ENCODE peak calls at places on chromosomes 16 and 17, in four cellular contexts. G, R, V and T are unnamed samples.

GRCh38 chr16:28297308-28297707 is 5.0 kb downstream of the SBK1 start:
- DNase-seq in G (no peak), R (no peak), V (no peak), T (no peak)

GRCh38 chr16:4862639-4863038 is 15.4 kb downstream of the UBN1 start:
- DNase-seq in G (no peak), R (no peak), V (no peak), T (no peak)

GRCh38 chr16:55552621-55553020 is 13.9 kb upstream of the CAPNS2 start:
- DNase-seq in G (no peak), R (no peak), V (no peak), T (no peak)

GRCh38 chr16:27198451-27199234 is 4.7 kb upstream of the KDM8 start:
- DNase-seq in G (no peak), R (no peak), V (no peak), T (no peak)

GRCh38 chr17:63082952-63083351 is 116.9 kb downstream of the TANC2 start:
- DNase-seq in G (no peak), R (no peak), V (no peak), T (no peak)

GRCh38 chr17:40548491-40548981 is 16.7 kb downstream of the CCR7 start:
- DNase-seq in G (no peak), R (no peak), V (peak; percentile 25), T (peak; percentile 22)

GRCh38 chr17:21304091-21304490 is 19.6 kb downstream of the MAP2K3 start:
- DNase-seq in G (peak; percentile 12), R (no peak), V (no peak), T (peak; percentile 77)

GRCh38 chr16:88700636-88701482 is 5.3 kb downstream of the RNF166 start:
- DNase-seq in G (peak; percentile 93), R (peak; percentile 91), V (no peak), T (peak; percentile 97)

GRCh38 chr16:82070656-82071369 is 35.8 kb downstream of the HSD17B2 start:
- DNase-seq in G (no peak), R (no peak), V (no peak), T (no peak)

DNA sequence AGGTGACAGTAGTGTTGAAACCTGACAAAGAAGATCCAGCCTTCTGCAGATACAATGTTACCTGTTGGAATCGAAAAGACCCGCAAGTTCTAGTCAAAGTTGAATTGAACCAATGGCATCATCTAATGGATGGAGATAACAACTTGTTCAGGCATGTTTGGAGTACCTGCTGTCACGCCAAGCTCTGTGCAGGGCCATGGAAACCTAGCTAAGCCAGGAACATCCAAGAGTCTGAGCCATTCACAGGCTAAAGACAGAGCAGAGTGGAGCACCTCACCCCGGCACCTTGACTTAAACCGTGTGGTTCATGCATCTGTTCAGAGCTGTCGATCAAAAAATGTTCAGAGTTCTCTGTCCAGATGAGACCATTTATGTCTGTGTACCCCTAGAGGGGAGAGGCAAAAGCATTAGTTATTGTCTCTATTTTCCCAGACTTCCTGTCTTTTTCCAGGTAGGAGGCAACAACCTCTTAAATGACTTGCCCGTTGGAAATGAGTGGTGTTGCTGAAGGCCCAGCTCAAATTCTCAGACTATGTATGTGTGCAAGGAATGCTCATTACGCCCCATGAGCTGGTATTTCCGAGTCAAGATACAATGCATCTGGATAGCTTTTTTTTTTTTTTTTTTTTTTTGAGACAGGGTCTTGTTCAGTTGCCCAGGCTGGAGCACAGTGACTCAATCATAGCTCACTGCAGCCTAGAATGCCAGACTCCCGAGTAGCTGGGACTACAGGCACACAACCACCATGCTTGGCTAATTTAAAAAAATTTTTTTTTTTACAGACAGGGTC is 44.9 kb upstream of the XYLT1 start:
- DNase-seq in G (no peak), R (no peak), V (no peak), T (no peak)
- H3K4me1 ChIP-seq in G (peaks cover 3% of the 10 kb centered on the region), R (no peaks in the 10 kb centered on the region), V (no peaks in the 10 kb centered on the region), T (no peaks in the 10 kb centered on the region)

DNA sequence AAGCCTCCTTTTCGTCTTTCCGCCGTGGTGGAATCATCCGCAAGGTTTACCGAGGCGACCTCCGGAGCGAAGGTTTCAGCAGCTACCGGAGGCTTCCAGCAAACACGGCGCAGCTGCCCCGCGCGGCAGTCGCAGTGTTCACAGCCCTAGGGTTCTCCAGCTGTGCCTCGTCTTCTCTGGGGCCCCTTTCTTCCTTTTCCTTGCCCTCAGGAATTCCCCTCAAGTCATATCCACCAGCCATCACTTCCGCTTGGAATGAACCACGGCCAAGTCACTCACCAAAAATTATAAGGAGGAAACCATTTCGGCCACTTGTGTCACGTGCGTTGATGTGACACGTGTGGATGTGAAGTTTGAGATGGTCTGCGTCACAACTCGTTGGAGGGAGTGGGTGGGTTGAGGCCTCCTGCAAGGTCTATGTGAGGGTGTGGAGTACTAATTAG is 636 bp upstream of the ERN1 start:
- DNase-seq in G (no peak), R (no peak), V (no peak), T (peak; percentile 79)
- H3K4me1 ChIP-seq in G (peaks cover 46% of the 10 kb centered on the region), R (peaks cover 32% of the 10 kb centered on the region), V (peaks cover 3% of the 10 kb centered on the region), T (no peaks in the 10 kb centered on the region)

DNA sequence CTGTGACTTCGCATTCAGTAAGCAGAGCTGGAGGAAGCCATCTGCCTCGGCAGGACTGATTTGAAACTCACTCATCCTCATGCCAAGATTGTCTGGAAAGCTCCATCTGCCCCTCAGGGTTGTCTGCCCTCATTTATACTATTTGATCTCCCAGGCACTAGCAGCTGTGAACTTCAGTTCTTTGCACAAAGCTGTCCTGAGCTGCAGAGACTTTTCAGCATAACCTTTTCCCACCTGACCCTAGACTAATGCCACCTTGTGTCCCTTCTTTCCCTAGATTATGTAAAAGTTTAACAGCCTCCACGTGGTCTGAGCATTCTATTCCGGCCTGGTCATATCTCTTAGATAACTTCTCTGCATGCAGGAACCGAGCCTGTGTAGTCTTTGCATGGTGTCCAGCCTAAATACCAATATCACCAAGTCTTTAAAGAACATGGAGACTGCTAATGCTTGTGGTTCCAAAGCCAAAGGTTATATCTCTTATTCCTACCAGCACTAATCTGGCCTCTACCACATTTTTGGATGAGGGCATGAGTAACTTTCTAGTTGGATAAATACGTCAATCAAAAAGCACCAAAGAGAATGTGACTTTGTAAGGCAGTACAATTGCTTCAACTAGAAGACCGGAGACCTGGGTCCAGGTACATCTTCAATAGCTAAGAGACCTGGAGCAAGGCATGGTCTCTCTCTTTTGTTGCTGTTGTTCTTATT is 29.1 kb downstream of the STAT5A start:
- DNase-seq in G (no peak), R (no peak), V (no peak), T (no peak)
- H3K4me1 ChIP-seq in G (peaks cover 70% of the 10 kb centered on the region), R (peaks cover 56% of the 10 kb centered on the region), V (no peaks in the 10 kb centered on the region), T (no peaks in the 10 kb centered on the region)

DNA sequence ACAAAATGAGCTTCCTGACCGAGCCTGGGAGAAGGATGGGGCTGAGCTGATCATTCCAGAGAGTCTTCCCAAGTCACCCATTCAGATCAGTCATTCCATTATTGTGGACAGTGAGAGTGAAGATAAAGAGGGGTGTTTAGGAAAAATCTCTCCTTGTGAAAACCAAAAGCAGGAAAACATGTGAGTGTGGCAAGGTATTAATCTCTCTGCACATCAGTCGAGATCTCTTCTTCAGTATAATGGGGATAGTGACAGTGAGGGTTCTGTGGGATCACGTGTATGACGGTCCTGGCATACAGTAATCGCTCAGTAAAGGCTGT is 35.4 kb downstream of the CHD9 start:
- DNase-seq in G (no peak), R (no peak), V (no peak), T (no peak)
- H3K4me1 ChIP-seq in G (peaks cover 88% of the 10 kb centered on the region), R (peaks cover 88% of the 10 kb centered on the region), V (peaks cover 20% of the 10 kb centered on the region), T (peaks cover 8% of the 10 kb centered on the region)

GRCh38 chr16:12122202-12122601 is 145.7 kb downstream of the SNX29 start:
- DNase-seq in G (no peak), R (no peak), V (no peak), T (no peak)

GRCh38 chr16:12120331-12120981 is 143.9 kb downstream of the SNX29 start:
- DNase-seq in G (peak; percentile 46), R (no peak), V (no peak), T (peak; percentile 70)

GRCh38 chr16:12119037-12119436 is 142.5 kb downstream of the SNX29 start:
- DNase-seq in G (no peak), R (no peak), V (no peak), T (no peak)

GRCh38 chr16:12120982-12121652 is 144.6 kb downstream of the SNX29 start:
- DNase-seq in G (no peak), R (no peak), V (no peak), T (no peak)

GRCh38 chr16:12119562-12119961 is 143.0 kb downstream of the SNX29 start:
- DNase-seq in G (peak; percentile 27), R (no peak), V (no peak), T (peak; percentile 75)
- H3K4me1 ChIP-seq in G (peaks cover 29% of the 10 kb centered on the region), R (peaks cover 25% of the 10 kb centered on the region), V (no peaks in the 10 kb centered on the region), T (peaks cover 4% of the 10 kb centered on the region)

DNA sequence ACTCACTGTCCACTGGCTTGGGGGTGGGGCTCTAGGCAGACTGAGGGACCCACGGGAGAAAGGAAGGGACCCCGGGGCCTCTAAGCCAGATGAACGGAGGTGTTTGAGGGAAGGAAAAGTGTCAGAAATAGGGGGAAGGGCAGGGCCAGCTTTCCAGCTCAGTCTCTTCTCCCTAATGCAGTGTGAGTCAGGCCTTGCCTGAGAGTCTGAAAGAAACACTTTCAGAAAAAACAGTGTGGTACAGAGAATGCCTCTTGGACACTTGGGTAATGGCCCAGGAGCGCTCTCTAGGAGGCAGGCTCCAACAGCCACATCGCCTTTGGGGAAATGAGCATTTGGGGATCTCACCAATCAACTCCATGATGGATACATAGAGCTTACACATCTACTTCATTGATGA is 46.9 kb downstream of the NDEL1 start:
- DNase-seq in G (no peak), R (no peak), V (no peak), T (no peak)
- H3K4me1 ChIP-seq in G (peaks cover 11% of the 10 kb centered on the region), R (peaks cover 14% of the 10 kb centered on the region), V (no peaks in the 10 kb centered on the region), T (no peaks in the 10 kb centered on the region)